ENCODE peak calls at places on chromosomes 7 and 10, in four cellular contexts. B is fibroblast of lung, V is heart left ventricle, L is tibial artery. G is an unnamed sample.

GRCh38 chr10:23968296-23968695 is 240.6 kb upstream of the KIAA1217 start:
- DNase-seq in B (peak; percentile 0), V (no peak), L (no peak), G (no peak)

GRCh38 chr7:45256309-45256708 is 98.7 kb downstream of the RAMP3 start:
- DNase-seq in V (no peak), B (no peak), L (no peak), G (no peak)

GRCh38 chr10:86872757-86873156 is 84.7 kb downstream of the MMRN2 start:
- DNase-seq in B (peak; percentile 15), V (no peak), L (no peak), G (no peak)

GRCh38 chr7:50418086-50418515 is 32.0 kb downstream of the FIGNL1 start:
- DNase-seq in V (peak; percentile 62), L (peak; percentile 76), B (peak; percentile 62), G (peak; percentile 53)

GRCh38 chr7:95545007-95545615 is 51.2 kb downstream of the PDK4 start:
- DNase-seq in V (peak; percentile 53), L (peak; percentile 73), B (peak; percentile 61), G (peak; percentile 77)

GRCh38 chr10:70589762-70590662 is 12.5 kb downstream of the PRF1 start:
- DNase-seq in B (peak; percentile 52), L (no peak), V (peak; percentile 76), G (no peak)

GRCh38 chr10:49174261-49174925 is 13.8 kb downstream of the TMEM273 start:
- DNase-seq in B (no peak), V (no peak), L (no peak), G (peak; percentile 0)

GRCh38 chr10:51685768-51686167 is 13.6 kb downstream of the CSTF2T start:
- DNase-seq in V (no peak), L (no peak), B (no peak), G (no peak)

GRCh38 chr10:88042162-88043100 is 179.0 kb downstream of the PTEN start:
- DNase-seq in L (no peak), B (peak; percentile 87), V (no peak), G (peak; percentile 73)

GRCh38 chr10:11225935-11226334 is 208.3 kb downstream of the CELF2 start:
- DNase-seq in V (no peak), B (no peak), L (no peak), G (peak; percentile 76)

GRCh38 chr7:82017334-82017943 is 247.6 kb upstream of the HGF start:
- DNase-seq in B (peak; percentile 29), V (no peak), L (no peak), G (no peak)

GRCh38 chr10:88851706-88852105 is at the start of gene ANKRD22:
- DNase-seq in L (no peak), B (peak; percentile 57), V (no peak), G (peak; percentile 93)

GRCh38 chr7:149727053-149727452 is 46.3 kb downstream of the ZNF467 start:
- DNase-seq in B (no peak), L (peak; percentile 41), V (no peak), G (peak; percentile 70)

GRCh38 chr10:45596556-45596955 is 76.0 kb downstream of the ZFAND4 start:
- DNase-seq in V (no peak), L (no peak), B (no peak), G (no peak)

GRCh38 chr10:45593938-45594275 is 78.7 kb downstream of the ZFAND4 start:
- DNase-seq in L (no peak), B (no peak), V (no peak), G (no peak)

GRCh38 chr10:45592432-45592831 is 80.1 kb downstream of the ZFAND4 start:
- DNase-seq in L (no peak), V (no peak), B (no peak), G (no peak)

GRCh38 chr10:45592926-45593325 is 79.6 kb downstream of the ZFAND4 start:
- DNase-seq in L (no peak), B (no peak), V (no peak), G (no peak)

DNA sequence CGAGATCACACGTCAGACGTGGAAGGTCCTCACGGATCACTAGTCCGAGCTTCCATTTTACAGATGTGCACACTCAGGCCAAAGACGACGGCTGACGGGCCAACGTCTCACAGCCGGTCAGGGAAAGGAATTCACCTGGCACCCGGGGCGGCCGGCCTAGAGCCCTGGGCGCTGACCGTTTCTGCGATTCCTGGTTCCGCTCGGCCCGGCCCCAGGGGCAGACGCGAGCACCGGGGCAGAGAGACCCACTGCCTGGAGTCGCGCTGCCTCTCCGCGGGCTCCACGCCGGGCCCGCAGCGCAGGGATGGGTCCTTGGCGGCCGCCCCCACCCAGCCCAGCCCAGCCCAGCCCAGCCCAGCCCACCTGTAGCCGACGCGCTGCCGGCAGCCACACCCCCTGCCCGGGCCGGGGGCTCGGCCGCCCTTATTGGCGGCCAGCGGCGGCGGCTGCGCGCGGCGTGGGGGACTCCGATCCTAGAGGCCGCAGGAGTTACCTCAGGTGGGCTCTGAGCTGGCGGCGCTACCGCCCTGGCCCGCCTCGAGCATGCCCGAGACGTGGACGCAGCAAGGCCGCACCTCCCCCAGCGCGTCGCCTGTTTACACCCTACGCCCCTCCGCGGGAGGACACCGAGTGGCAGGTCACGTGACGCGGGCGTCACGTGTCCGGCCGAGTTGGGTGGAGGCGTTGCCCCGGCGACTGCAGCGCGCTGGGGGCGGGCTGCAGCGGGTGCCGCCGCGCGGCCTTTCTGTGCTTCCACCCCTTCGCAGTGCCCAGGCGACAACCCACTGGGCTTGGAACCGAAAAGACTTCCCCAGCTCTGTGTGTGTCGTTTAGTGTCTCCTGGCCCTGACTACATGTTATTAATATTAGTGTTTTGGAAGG is 78.1 kb downstream of the ZFAND4 start:
- DNase-seq in V (peak; percentile 95), L (peak; percentile 94), B (peak; percentile 89), G (peak; percentile 90)
- TF ChIP-seq CTCF in V (peak; percentile 28), L (peak; percentile 40), B (no peak), G (peak; percentile 43)

GRCh38 chr7:135499818-135500217 is 10.1 kb downstream of the CNOT4 start:
- DNase-seq in B (no peak), L (no peak), V (no peak), G (no peak)

GRCh38 chr7:135501402-135501801 is 8.5 kb downstream of the CNOT4 start:
- DNase-seq in L (no peak), V (no peak), B (peak; percentile 38), G (no peak)
- H3K4me1 ChIP-seq in L (no peaks in the 10 kb centered on the region), V (peaks cover 28% of the 10 kb centered on the region), B (no peaks in the 10 kb centered on the region), G (no peaks in the 10 kb centered on the region)

GRCh38 chr7:129779602-129780256 is 168.2 kb downstream of the NRF1 start:
- DNase-seq in B (no peak), V (no peak), L (no peak), G (peak; percentile 49)
- TF ChIP-seq CTCF in B (no peak), V (no peak), L (no peak), G (no peak)

DNA sequence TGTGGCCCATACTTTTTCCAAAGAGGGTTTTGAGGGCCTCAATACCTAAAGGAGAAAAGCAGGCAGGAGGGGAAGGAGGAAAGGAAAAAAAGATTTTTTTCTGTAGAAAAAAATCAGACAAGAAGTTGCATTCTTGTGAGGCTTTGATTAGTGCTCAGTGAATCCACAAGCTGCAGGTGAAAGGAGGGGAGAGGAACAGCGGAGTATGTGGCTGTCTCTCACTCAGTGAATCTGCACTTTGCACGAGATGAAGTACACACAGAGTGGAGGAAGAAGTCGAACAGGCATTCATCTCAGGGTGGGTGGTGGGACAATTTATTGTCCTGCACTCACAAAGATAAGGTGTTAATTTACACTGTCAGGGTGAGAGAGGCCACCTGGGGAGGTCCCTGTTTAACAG is 48.9 kb upstream of the VIPR2 start:
- DNase-seq in V (no peak), L (no peak), B (no peak), G (no peak)
- H3K4me1 ChIP-seq in V (no peaks in the 10 kb centered on the region), L (no peaks in the 10 kb centered on the region), B (no peaks in the 10 kb centered on the region), G (no peaks in the 10 kb centered on the region)

GRCh38 chr10:103736763-103737162 is 118.6 kb downstream of the SH3PXD2A start:
- DNase-seq in V (no peak), L (no peak), B (peak; percentile 31), G (no peak)
- TF ChIP-seq CTCF in V (no peak), L (no peak), B (no peak), G (no peak)

DNA sequence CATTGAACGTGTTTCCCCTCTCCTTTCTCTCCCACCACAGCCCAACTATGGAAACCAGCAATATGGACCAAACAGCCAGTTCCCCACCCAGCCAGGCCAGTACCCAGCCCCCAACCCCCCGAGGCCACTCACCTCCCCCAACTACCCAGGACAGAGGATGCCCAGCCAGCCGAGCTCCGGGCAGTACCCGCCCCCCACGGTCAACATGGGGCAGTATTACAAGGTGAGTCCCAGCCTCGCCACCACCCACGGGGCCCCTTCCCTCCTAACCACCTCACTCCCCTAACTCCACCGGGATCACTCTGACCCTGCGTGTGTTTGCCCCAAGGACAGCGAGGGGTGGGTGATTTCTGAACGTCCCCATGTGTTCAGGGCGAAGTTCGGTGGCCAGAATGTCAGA is 50.8 kb upstream of the PPIF start:
- DNase-seq in V (no peak), L (no peak), B (no peak), G (no peak)
- H3K4me1 ChIP-seq in V (peaks cover 12% of the 10 kb centered on the region), L (no peaks in the 10 kb centered on the region), B (peaks cover 36% of the 10 kb centered on the region), G (no peaks in the 10 kb centered on the region)

DNA sequence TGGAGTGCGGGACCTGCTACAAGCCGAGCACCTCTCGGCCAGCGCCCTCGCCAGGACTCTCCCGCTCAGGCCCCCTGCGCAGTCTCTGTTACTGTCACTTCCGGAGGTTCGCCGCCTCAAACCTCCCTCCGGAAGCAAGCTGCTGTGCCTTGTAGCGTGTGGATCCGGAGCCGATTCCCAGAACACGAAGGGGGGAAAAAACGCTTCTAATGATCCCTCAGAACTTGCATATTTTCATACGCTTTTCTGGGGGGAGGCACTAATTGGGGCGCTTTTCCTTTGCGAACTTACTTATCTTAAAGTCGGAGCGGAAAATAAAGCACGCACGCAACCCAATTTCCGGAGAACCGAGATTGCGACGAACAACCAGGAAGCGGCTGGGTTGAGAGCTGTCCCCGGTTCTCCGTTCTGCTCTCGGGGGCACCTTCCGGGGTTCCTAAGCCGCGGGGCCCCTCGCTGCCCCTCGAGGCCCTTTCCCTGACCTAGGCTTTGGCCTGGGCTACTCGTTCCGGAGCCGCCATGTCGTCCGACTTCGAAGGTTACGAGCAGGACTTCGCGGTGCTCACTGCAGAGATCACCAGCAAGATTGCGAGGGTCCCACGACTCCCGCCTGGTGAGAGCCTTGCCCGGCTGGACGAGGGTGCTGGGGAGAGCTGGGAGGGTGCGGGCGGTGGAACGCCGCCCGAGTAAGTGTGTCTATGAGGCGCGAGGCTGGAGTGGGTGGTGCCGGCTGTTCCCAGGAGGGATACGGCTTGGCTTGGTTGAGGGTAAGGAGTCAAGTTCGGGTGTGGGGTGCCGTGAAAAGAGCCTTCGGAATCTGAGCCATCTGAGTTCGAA is at the start of the genes VTI1A and ZDHHC6:
- DNase-seq in B (peak; percentile 85), L (peak; percentile 87), V (peak; percentile 84), G (peak; percentile 71)
- TF ChIP-seq CTCF in B (peak; percentile 30), L (no peak), V (no peak), G (peak; percentile 27)

G was measured in prostate gland.